ENCODE peak calls at places on chromosomes 2 and 18, in six cellular contexts. I is HCT116, Y is OCI-LY7, W is IMR-90, G is fibroblast of lung, N is hepatocyte. B is an unnamed sample.

GRCh38 chr2:216370961-216371633 is 1.2 kb downstream of the MARCHF4 start:
- DNase-seq in I (no peak), G (no peak), W (no peak), N (no peak), Y (no peak), B (peak)

GRCh38 chr18:53422896-53423295 is 801.6 kb downstream of the MBD2 start:
- DNase-seq in G (no peak), I (no peak), N (no peak), Y (no peak), W (no peak), B (no peak)

GRCh38 chr18:23883277-23883790 is 131.2 kb upstream of the TTC39C start:
- DNase-seq in N (peak), I (no peak), G (no peak), W (peak), Y (no peak), B (no peak)

GRCh38 chr2:238682536-238682935 is 165.3 kb upstream of the TWIST2 start:
- DNase-seq in Y (no peak), G (no peak), N (no peak), W (no peak), I (no peak), B (no peak)

GRCh38 chr2:174246944-174247381 is 1.4 kb downstream of the OLA1 start:
- DNase-seq in W (no peak), G (no peak), I (no peak), Y (no peak), N (no peak), B (no peak)

GRCh38 chr2:47014564-47015051 is 99.0 kb upstream of the MCFD2 start:
- DNase-seq in Y (no peak), G (no peak), W (no peak), I (no peak), N (no peak), B (no peak)

GRCh38 chr2:106816974-106817373 is 69.0 kb downstream of the ST6GAL2 start:
- DNase-seq in W (no peak), I (no peak), N (no peak), G (no peak), Y (no peak), B (no peak)

GRCh38 chr18:79272916-79273315 is 122.8 kb upstream of the NFATC1 start:
- DNase-seq in W (no peak), G (no peak), N (no peak), I (no peak), Y (no peak), B (no peak)

GRCh38 chr2:127486247-127486912 is 39.9 kb downstream of the IWS1 start:
- DNase-seq in G (no peak), I (no peak), N (no peak), W (peak), Y (no peak), B (no peak)

GRCh38 chr18:28109781-28110460 is 67.0 kb downstream of the CDH2 start:
- DNase-seq in W (no peak), I (no peak), Y (no peak), G (no peak), N (no peak), B (no peak)

GRCh38 chr2:62941413-62941812 is 109.2 kb upstream of the OTX1 start:
- DNase-seq in N (no peak), I (no peak), Y (no peak), G (no peak), W (no peak), B (no peak)

GRCh38 chr2:145750617-145751016 is 1230.7 kb upstream of the ZEB2 start:
- DNase-seq in I (no peak), N (no peak), G (no peak), W (no peak), Y (no peak), B (no peak)

GRCh38 chr18:43982582-43982981 is 698.1 kb upstream of the SETBP1 start:
- DNase-seq in N (no peak), W (no peak), Y (no peak), G (no peak), I (no peak), B (no peak)
- H3K4me2 ChIP-seq in N (no peak), W (no peak), Y (no peak), G (no peak), I (no peak), B (no peak)

GRCh38 chr2:25409468-25409867 is 67.7 kb upstream of the DNMT3A start:
- DNase-seq in N (no peak), I (no peak), Y (no peak), W (no peak), G (no peak), B (no peak)
- H3K4me2 ChIP-seq in N (no peak), I (no peak), Y (peak), W (no peak), G (no peak), B (no peak)

DNA sequence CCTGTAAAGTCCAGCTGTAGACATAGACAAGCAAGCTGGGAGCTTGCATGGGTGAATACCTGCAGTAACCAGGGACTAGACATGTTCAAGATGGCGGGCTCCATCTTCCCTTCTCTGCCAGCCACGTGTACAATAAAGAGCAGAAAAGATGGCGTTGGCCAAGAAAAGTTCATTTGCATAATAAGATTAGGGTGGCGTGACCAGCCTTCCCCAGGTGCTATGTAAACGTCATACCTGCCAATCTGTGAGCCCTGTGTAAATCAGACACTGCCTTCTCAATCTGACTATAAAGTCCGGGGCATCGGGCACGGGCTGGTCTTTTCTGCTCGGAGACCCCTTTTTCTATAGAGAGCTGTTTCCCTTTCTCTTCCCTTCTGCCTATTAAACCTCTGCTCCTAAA is 101.6 kb upstream of the XPO1 start:
- DNase-seq in W (no peak), G (no peak), N (no peak), I (no peak), Y (no peak), B (no peak)
- H3K4me2 ChIP-seq in W (no peak), G (no peak), N (no peak), I (no peak), Y (no peak), B (no peak)

GRCh38 chr18:8673276-8674209 is 31.8 kb upstream of the MTCL1 start:
- DNase-seq in Y (no peak), N (no peak), W (peak), I (no peak), G (no peak), B (no peak)

GRCh38 chr18:8668381-8668780 is 37.0 kb upstream of the MTCL1 start:
- DNase-seq in G (no peak), N (no peak), I (no peak), W (no peak), Y (no peak), B (no peak)

GRCh38 chr18:8667846-8668245 is 37.5 kb upstream of the MTCL1 start:
- DNase-seq in Y (no peak), W (peak), N (no peak), G (no peak), I (no peak), B (no peak)

GRCh38 chr18:8675057-8675456 is 30.3 kb upstream of the MTCL1 start:
- DNase-seq in Y (no peak), W (no peak), I (no peak), G (no peak), N (no peak), B (no peak)

DNA sequence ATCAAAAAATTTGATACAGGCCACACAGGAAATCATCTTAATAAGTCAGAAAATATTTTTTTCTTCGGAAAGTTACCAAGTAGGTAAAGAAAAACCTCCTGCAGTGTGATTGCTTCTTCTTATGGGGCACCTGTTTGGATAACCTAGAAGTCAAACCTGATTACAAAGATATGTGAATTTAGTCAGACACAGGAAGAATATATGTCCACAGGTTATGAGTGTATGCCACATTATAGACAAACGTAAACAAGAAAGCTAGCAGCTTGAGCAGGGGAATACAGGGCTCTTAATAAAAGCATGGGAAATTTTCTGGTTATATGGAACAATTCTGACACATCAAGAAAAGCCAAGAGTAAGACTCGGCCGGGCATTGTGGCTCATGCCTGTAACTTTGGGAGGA is 35.8 kb upstream of the MTCL1 start:
- DNase-seq in Y (no peak), G (no peak), W (no peak), I (no peak), N (no peak), B (no peak)
- H3K4me2 ChIP-seq in Y (no peak), G (no peak), W (no peak), I (no peak), N (no peak), B (no peak)

DNA sequence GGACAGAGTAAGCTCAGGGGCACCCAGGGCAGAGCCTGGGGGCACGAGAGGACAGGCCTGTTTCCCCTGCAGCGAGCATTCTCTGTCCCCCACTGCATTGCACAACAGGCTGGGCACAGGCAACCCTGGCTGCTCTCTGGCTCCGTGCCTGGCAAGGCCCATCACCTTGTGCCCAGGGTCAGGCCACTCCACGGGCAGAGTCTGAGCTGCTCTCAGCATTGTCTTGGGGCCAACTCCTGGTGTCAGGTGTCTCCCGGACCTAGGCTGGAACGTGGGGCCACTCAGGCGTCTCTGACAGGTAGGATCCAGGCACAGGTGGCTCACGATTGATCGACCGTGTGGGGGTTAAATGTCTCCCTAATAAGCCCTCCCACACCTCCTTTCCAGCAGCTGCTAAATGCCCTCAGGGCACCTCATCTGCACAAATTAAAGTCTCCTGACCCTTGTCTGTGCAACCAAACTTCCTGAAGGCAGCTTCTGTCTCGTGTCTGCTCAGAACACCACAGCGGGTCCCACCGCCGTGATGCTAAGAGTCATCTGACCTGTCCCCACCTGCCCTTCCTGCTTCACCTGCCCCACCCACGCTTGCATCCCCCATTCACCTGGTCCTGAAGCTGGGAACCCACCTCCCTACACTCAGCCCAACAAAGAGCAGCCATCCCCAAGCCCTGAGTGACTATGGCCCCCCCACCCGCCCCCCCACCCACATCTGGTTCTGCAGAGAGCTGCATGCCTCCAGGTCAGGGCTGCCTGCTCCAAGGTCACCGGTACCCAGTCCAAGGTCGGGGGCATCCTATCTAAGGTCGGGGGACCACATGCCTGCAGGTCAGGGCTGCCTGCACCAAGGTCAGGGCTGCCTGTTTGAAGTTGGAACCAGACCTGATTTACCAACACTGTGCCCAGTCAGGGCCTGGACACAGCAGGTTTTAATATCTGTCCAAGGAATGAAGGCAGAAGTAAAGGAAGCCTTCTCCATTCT is 66.4 kb upstream of the GPC1 start:
- DNase-seq in I (no peak), N (no peak), W (no peak), G (no peak), Y (no peak), B (peak)
- H3K4me2 ChIP-seq in I (peak), N (peak), W (no peak), G (peak), Y (no peak), B (no peak)

DNA sequence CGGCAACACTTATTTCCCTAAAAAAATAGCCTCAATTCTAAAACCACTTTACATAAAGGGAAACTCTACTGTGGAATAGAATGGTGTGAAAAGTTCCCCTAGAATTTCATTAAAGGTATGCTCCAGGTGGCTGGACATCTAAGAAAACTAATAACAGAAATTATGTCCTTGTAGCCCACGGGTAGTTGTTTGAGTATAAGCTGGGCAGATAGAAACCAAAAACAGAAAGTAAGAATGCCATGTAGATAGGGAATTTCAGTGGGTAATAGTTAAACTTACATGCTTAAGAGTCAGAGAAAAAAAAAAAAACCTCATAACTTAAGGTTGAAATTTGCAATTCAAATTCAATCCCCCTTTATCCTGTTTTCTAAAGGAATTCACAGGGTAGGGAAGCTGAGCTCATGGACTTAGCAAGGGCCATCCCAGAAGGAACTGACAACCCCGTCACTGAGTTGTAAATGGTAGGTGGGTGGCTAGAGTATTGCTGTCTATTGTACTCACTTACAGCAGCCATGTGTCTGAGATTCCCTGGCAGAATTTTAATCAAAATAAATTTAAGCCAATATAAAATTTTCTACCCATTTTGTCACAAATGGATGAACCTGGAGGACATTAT is 305.6 kb upstream of the LYPD1 start:
- DNase-seq in G (no peak), Y (no peak), W (no peak), N (no peak), I (no peak), B (no peak)
- H3K4me2 ChIP-seq in G (no peak), Y (no peak), W (no peak), N (no peak), I (no peak), B (no peak)

DNA sequence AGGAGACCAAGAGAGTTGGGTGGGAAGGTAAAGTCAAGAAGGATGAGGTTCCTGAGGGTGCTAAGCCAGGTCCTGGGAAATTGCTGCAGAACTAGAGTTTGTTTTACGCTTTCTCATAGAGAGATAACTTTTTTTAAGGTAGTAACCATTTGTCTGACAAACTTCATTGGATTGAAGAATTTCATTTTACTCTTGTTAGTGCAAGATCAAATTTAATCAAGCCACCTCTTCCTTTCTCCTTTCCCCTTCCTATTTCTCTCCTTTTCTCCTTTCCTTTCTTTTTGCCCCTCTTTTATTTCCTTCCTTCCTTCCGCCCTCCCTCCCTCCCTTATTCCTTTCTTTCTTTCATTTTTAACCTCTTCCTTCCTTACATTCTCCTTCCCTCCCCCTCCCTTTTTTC is 65.4 kb downstream of the RDH14 start:
- DNase-seq in W (no peak), Y (no peak), G (no peak), I (no peak), N (no peak), B (no peak)
- H3K4me2 ChIP-seq in W (no peak), Y (no peak), G (no peak), I (no peak), N (no peak), B (no peak)

GRCh38 chr2:212730994-212731393 is 192.4 kb upstream of the ERBB4 start:
- DNase-seq in Y (no peak), G (no peak), N (no peak), I (no peak), W (no peak), B (no peak)

GRCh38 chr2:212735648-212736047 is 197.0 kb upstream of the ERBB4 start:
- DNase-seq in N (peak), W (no peak), I (no peak), Y (no peak), G (no peak), B (no peak)

GRCh38 chr2:212736327-212736726 is 197.7 kb upstream of the ERBB4 start:
- DNase-seq in G (no peak), I (no peak), W (no peak), N (peak), Y (no peak), B (no peak)

GRCh38 chr2:212733273-212733672 is 194.7 kb upstream of the ERBB4 start:
- DNase-seq in N (no peak), Y (no peak), W (no peak), I (no peak), G (no peak), B (no peak)

DNA sequence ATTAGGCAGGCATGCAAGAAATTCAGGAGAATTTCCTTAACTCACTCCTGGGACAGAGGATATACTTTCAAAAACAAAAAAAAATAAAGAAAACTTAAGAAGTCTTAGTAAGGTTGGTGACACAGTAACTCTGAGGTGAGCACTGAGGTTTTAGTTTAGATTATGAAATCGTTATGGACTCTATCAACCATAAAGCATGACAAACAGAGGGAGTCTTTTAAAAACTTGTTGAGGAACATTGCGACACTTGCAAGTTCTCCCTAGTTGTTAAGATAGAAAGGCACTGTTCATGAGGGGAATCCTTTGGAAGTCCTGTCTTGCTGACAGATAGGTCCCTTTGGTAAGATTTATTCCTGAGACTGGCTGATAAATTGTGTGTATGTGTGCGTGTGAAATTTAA is 194.3 kb upstream of the ERBB4 start:
- DNase-seq in N (no peak), Y (no peak), W (peak), I (no peak), G (no peak), B (no peak)
- H3K4me2 ChIP-seq in N (no peak), Y (no peak), W (no peak), I (no peak), G (no peak), B (no peak)

GRCh38 chr2:236661762-236662110 is 92.1 kb downstream of the ACKR3 start:
- DNase-seq in Y (no peak), G (no peak), I (no peak), W (no peak), N (no peak), B (no peak)
- H3K4me2 ChIP-seq in Y (no peak), G (no peak), I (no peak), W (no peak), N (peak), B (no peak)

GRCh38 chr2:120758181-120759048 is 22.7 kb downstream of the GLI2 start:
- DNase-seq in Y (no peak), W (peak), G (peak), I (no peak), N (peak), B (no peak)
- H3K4me2 ChIP-seq in Y (no peak), W (peak), G (peak), I (no peak), N (peak), B (no peak)